ENCODE peak calls at places on chromosomes 12 and 14, in eight cellular contexts. A is HFFc6, W is choroid plexus epithelial cell, O is progenitor cell of endocrine pancreas, X is mesothelial cell of epicardium, R is nephron progenitor cell, G is GM12865, Y is psoas muscle. K is an unnamed sample.

GRCh38 chr14:64234877-64235651 is 59.1 kb downstream of the ESR2 start:
- DNase-seq in W (peak), Y (no peak), O (no peak), R (no peak), A (no peak), G (peak), X (no peak), K (no peak)

GRCh38 chr14:75409425-75410205 is 18.2 kb upstream of the JDP2 start:
- DNase-seq in A (no peak), X (no peak), W (no peak), G (no peak), R (no peak), Y (peak), O (no peak), K (no peak)

GRCh38 chr12:118053071-118053985 is 7.7 kb downstream of the WSB2 start:
- DNase-seq in A (no peak), O (no peak), W (no peak), X (no peak), R (no peak), Y (no peak), G (no peak), K (no peak)

GRCh38 chr12:14367097-14367661 is 1.7 kb downstream of the ATF7IP start:
- DNase-seq in Y (no peak), R (no peak), X (no peak), G (peak), W (peak), A (peak), O (no peak), K (no peak)

GRCh38 chr14:25178255-25178654 is 128.3 kb upstream of the STXBP6 start:
- DNase-seq in O (no peak), A (no peak), G (no peak), W (no peak), R (no peak), X (no peak), Y (no peak), K (no peak)

GRCh38 chr12:103930787-103931536 is 752 bp downstream of the HSP90B1 start:
- DNase-seq in W (peak), X (no peak), O (no peak), R (peak), Y (peak), A (no peak), G (peak), K (peak)

GRCh38 chr14:40347675-40348074 is 915.4 kb upstream of the FBXO33 start:
- DNase-seq in R (no peak), A (no peak), X (no peak), W (no peak), O (no peak), Y (no peak), G (no peak), K (no peak)

GRCh38 chr14:28766505-28767238 is at the start of gene FOXG1:
- DNase-seq in W (no peak), Y (no peak), X (no peak), O (no peak), G (peak), R (peak), A (no peak), K (no peak)

GRCh38 chr12:103077108-103077773 is 119.8 kb downstream of the ASCL1 start:
- DNase-seq in A (no peak), G (no peak), X (no peak), W (no peak), R (no peak), O (no peak), Y (no peak), K (no peak)

GRCh38 chr12:4881665-4882064 is 28.0 kb upstream of the KCNA1 start:
- DNase-seq in R (no peak), A (no peak), G (no peak), W (no peak), O (no peak), Y (no peak), X (no peak), K (no peak)

GRCh38 chr12:2297658-2298057 is 244.9 kb downstream of the CACNA1C start:
- DNase-seq in W (no peak), G (peak), Y (no peak), R (no peak), X (no peak), O (no peak), A (no peak), K (no peak)

GRCh38 chr12:52207106-52207505 is 15.3 kb upstream of the KRT80 start:
- DNase-seq in R (no peak), O (no peak), X (no peak), Y (no peak), W (no peak), G (no peak), A (no peak), K (no peak)

GRCh38 chr12:65466906-65467305 is 188.4 kb downstream of the MSRB3 start:
- DNase-seq in R (no peak), Y (no peak), G (no peak), X (no peak), O (no peak), A (no peak), W (peak), K (no peak)

GRCh38 chr12:96104566-96104965 is 69.2 kb upstream of the LTA4H start:
- DNase-seq in R (no peak), X (no peak), G (no peak), W (no peak), O (no peak), A (no peak), Y (no peak), K (no peak)

GRCh38 chr12:107337354-107338095 is 244.2 kb upstream of the CRY1 start:
- DNase-seq in W (peak), X (no peak), R (no peak), A (no peak), Y (no peak), O (no peak), G (no peak), K (no peak)

GRCh38 chr14:92657457-92658142 is 90.8 kb downstream of the LGMN start:
- DNase-seq in O (no peak), W (no peak), A (no peak), X (no peak), R (no peak), G (no peak), Y (peak), K (no peak)
- TF ChIP-seq CTCF in O (no peak), W (no peak), A (no peak), X (no peak), R (no peak), G (no peak), Y (no peak), K (no peak)

DNA sequence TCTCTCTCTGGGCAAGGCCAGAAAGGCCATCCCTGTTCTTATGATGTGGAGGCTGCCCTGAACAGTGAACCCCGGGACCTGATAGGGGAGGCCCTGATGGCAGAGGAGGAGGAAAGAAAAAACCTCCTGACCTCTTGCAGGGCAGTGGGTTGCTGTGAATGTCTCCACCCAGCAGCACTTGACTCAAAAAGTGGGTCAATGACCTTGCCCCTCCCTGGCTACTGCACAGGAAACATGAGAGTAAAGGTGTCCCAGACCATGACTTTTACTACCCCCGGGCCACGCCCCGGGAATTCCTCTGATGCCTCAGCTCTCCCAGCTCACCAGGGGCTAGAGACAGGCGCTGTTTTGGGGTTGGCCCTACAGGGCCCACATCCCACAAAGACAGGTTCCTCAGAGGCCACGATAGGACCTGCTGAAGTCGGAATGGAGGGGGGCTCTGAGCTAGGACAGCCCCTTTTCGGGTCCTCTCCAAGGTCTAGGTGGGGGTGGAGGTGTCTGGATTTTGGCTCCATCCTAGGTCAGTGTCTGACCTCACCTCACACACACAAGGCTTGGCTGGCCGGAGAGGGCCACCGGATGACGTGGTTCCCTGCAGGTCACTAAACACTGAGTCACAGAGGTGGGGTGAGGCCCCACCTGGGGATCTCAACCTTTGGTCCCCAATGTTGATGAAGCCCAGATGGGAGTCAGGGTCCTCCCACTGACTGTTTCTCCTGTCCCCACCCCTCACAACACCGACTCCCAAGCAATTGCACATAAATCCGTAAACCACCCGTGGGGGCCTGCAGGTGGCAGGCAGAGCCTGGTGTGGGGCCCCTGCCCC is 1.6 kb downstream of the RHOF start:
- DNase-seq in A (no peak), O (no peak), G (peak), Y (peak), W (no peak), R (no peak), X (no peak), K (peak)
- TF ChIP-seq CTCF in A (no peak), O (no peak), G (no peak), Y (no peak), W (no peak), R (no peak), X (no peak), K (no peak)

GRCh38 chr12:25694072-25694471 is 141.0 kb upstream of the LMNTD1 start:
- DNase-seq in W (peak), X (no peak), Y (no peak), R (no peak), G (no peak), O (no peak), A (peak), K (no peak)
- TF ChIP-seq CTCF in W (no peak), X (no peak), Y (no peak), R (no peak), G (no peak), O (no peak), A (no peak), K (no peak)

GRCh38 chr12:47216150-47216677 is 136.5 kb upstream of the AMIGO2 start:
- DNase-seq in X (no peak), Y (no peak), G (peak), O (no peak), W (no peak), A (no peak), R (no peak), K (peak)
- TF ChIP-seq CTCF in X (no peak), Y (no peak), G (no peak), O (no peak), W (no peak), A (no peak), R (no peak), K (no peak)

DNA sequence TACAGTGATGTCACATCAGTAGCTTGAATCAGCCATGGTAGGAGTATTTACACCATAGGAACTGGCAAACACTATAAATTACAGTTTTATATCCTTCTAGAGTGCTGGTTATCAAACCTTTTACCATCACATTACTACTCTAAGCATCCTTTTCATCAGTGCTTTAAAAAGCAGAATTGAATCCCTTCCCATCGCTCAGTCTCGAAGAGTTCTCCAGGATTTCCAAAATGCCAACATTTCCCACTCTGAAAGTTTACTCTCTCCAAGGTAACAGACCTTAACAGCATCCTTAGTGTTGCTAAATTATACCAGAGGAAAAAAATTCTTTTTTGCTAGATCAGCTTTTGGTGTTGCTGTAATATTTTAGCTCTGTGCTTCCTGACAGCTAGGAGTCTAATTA is 209.4 kb upstream of the USP15 start:
- DNase-seq in R (no peak), A (no peak), Y (no peak), G (no peak), X (no peak), W (no peak), O (no peak), K (no peak)
- TF ChIP-seq CTCF in R (no peak), A (no peak), Y (no peak), G (no peak), X (no peak), W (no peak), O (no peak), K (no peak)

GRCh38 chr12:109771746-109772621 is 58.4 kb downstream of the FAM222A start:
- DNase-seq in Y (peak), R (no peak), O (no peak), G (no peak), X (no peak), A (no peak), W (no peak), K (peak)
- TF ChIP-seq CTCF in Y (no peak), R (no peak), O (no peak), G (no peak), X (no peak), A (peak), W (peak), K (no peak)

GRCh38 chr14:23352506-23353432 is at the start of gene SLC22A17:
- DNase-seq in X (peak), G (no peak), W (peak), O (peak), A (peak), R (peak), Y (peak), K (no peak)
- TF ChIP-seq CTCF in X (no peak), G (no peak), W (no peak), O (no peak), A (peak), R (peak), Y (no peak), K (no peak)

GRCh38 chr12:114884535-114884934 is 200.6 kb upstream of the TBX3 start:
- DNase-seq in O (no peak), G (no peak), A (no peak), W (no peak), Y (no peak), R (no peak), X (no peak), K (no peak)
- TF ChIP-seq CTCF in O (no peak), G (no peak), A (no peak), W (no peak), Y (no peak), R (no peak), X (no peak), K (no peak)

K was measured in natural killer cell.